ENCODE peak calls at places on chromosomes 13 and 19, in four cellular contexts. Q is psoas muscle, P is tibial nerve, I is transverse colon. A is an unnamed sample. For H3K4me1 and H3K9me3, the result is how much of the 10 kb centered on the place peaks cover.

GRCh38 chr13:91879360-91879759 is 480.9 kb downstream of the GPC5 start:
- DNase-seq in Q (no peak), P (no peak), I (no peak), A (no peak)

GRCh38 chr19:30443531-30444252 is 71.5 kb downstream of the ZNF536 start:
- DNase-seq in Q (no peak), P (no peak), I (no peak), A (no peak)

GRCh38 chr13:99314640-99315176 is 7.5 kb upstream of the GPR183 start:
- DNase-seq in Q (no peak), P (no peak), I (no peak), A (no peak)

GRCh38 chr19:47762615-47763308 is 15.7 kb upstream of the SELENOW start:
- DNase-seq in Q (peak), P (no peak), I (no peak), A (no peak)

GRCh38 chr13:72970956-72971355 is 87.8 kb upstream of the KLF5 start:
- DNase-seq in Q (no peak), P (no peak), I (no peak), A (no peak)

GRCh38 chr19:8306235-8307054 is 1.7 kb downstream of the CD320 start:
- DNase-seq in Q (peak), P (peak), I (peak), A (peak)

GRCh38 chr19:38060346-38060745 is 153.3 kb downstream of the SIPA1L3 start:
- DNase-seq in Q (no peak), P (no peak), I (no peak), A (no peak)

GRCh38 chr19:55831846-55832245 is at the start of gene NLRP11:
- DNase-seq in Q (no peak), P (no peak), I (no peak), A (no peak)

GRCh38 chr13:66714795-66715194 is 515.3 kb downstream of the PCDH9 start:
- DNase-seq in Q (no peak), P (no peak), I (no peak), A (no peak)

GRCh38 chr19:8149261-8150094 is at the start of gene FBN3:
- DNase-seq in Q (no peak), P (no peak), I (no peak), A (no peak)

DNA sequence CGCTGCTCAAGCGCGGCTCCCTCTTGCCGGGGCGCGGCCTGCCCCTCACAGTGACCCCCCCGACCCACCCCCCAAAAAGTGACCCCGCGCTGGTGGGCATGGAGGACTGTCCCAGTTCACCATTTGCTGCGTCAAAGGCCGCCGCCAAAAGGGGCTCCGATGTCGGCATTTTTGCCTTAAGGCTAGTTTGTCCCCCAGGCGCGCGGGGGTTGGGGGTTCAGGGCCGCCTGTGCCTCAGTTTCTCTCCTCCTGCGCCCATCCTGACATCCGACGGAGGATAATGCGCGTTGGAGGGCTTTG is 17.1 kb downstream of the NFIX start:
- DNase-seq in Q (no peak), P (no peak), I (no peak), A (no peak)
- H3K4me1 ChIP-seq in Q (half or more), P (half or more), I (half or more), A (under half)

GRCh38 chr13:26718146-26718545 is 42.4 kb downstream of the GPR12 start:
- DNase-seq in Q (no peak), P (no peak), I (no peak), A (no peak)

GRCh38 chr13:26721251-26721939 is 39.2 kb downstream of the GPR12 start:
- DNase-seq in Q (peak), P (no peak), I (peak), A (no peak)

GRCh38 chr13:26718872-26719271 is 41.7 kb downstream of the GPR12 start:
- DNase-seq in Q (no peak), P (no peak), I (no peak), A (no peak)

GRCh38 chr13:26716984-26717383 is 43.6 kb downstream of the GPR12 start:
- DNase-seq in Q (no peak), P (no peak), I (no peak), A (no peak)

DNA sequence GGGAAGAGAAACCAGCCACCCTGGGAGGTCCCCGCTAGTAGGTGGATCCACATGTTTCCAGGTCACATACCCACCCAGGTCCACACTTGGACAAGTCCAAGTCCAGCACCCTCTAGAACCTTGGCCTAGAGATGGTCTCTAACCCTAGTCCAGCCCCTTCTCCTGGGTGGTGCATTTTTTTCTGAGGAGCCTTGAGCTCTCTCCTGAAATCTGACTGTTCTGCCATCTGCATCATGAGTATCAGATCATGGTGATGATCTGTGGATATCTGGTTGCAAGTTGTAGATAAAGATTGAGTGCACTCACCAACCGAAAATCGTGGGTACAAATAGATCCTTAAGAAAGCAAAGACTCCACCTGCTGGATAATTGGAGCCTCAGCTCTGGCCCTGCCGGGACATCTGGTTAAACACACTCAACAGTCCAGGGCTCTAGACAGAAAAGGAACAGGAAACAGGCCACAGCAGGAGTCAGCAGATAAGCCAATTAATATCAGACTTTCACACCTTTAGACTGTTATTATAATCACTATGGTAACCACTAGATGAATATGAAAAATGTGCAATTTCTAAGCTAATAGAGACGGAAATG is 41.1 kb downstream of the GPR12 start:
- DNase-seq in Q (no peak), P (no peak), I (no peak), A (no peak)
- TF ChIP-seq CTCF in Q (no peak), P (no peak), I (no peak), A (no peak)

GRCh38 chr13:50760751-50761150 is 82.7 kb downstream of the DLEU7 start:
- DNase-seq in Q (no peak), P (no peak), I (no peak), A (no peak)

GRCh38 chr13:50761406-50761805 is 82.1 kb downstream of the DLEU7 start:
- DNase-seq in Q (no peak), P (no peak), I (no peak), A (no peak)

DNA sequence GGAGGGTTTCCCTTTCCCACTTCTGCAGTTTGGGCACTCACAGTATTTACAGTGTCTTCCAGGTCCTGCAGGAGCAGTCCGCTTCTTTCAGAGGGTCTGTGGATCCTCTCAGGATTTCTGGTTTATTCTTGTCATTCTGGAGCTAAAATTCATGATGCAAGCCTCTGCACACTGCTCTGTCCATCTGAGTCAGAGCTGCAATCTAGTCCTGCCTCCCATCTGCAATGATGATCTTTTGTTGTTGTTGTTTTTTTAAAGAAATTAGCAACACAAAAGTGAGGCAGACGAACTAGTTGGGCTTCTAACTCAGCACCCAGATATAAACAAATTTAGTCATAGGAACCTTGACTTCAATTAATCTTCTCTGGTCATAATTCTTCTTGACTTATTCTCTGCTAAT is 86.5 kb downstream of the DLEU7 start:
- DNase-seq in Q (no peak), P (no peak), I (no peak), A (no peak)
- H3K9me3 ChIP-seq in Q (under half), P (under half), I (under half), A (under half)

GRCh38 chr13:109783447-109783814 is 3.0 kb downstream of the IRS2 start:
- DNase-seq in Q (peak), P (no peak), I (no peak), A (no peak)
- H3K4me1 ChIP-seq in Q (under half), P (under half), I (half or more), A (under half)

DNA sequence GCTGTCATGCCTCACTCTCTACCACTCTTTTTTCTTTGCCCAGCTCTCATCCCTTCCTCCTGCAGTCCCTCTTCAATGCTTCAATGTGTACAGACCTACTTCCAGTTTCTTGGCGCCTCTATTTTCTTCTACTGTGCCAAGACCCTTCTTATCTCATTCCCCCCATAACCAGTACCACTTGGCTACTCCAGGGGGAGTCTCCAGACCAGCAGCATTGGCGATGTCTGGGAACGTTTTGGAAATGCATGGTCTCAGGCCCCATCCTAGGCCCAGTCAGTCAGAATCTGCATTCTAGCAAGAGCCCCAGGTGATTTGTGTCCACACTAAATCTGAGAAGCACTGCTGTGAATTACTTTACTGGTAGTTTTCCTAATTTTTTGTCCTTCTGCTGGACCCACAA is 198.2 kb downstream of the SLC7A1 start:
- DNase-seq in Q (no peak), P (no peak), I (no peak), A (no peak)
- TF ChIP-seq CTCF in Q (no peak), P (no peak), I (no peak), A (no peak)

GRCh38 chr19:58010507-58010906 is 7.9 kb upstream of the ZNF606 start:
- DNase-seq in Q (no peak), P (no peak), I (no peak), A (no peak)
- H3K9me3 ChIP-seq in Q (half or more), P (half or more), I (half or more), A (under half)

GRCh38 chr19:1168877-1169791 is 4.9 kb downstream of the SBNO2 start:
- DNase-seq in Q (peak), P (no peak), I (no peak), A (peak)

GRCh38 chr19:1168562-1168873 is 5.5 kb downstream of the SBNO2 start:
- DNase-seq in Q (peak), P (no peak), I (no peak), A (no peak)

GRCh38 chr19:1169921-1170885 is 3.9 kb downstream of the SBNO2 start:
- DNase-seq in Q (peak), P (no peak), I (peak), A (peak)

GRCh38 chr19:1166872-1167573 is 7.0 kb downstream of the SBNO2 start:
- DNase-seq in Q (peak), P (no peak), I (no peak), A (no peak)

DNA sequence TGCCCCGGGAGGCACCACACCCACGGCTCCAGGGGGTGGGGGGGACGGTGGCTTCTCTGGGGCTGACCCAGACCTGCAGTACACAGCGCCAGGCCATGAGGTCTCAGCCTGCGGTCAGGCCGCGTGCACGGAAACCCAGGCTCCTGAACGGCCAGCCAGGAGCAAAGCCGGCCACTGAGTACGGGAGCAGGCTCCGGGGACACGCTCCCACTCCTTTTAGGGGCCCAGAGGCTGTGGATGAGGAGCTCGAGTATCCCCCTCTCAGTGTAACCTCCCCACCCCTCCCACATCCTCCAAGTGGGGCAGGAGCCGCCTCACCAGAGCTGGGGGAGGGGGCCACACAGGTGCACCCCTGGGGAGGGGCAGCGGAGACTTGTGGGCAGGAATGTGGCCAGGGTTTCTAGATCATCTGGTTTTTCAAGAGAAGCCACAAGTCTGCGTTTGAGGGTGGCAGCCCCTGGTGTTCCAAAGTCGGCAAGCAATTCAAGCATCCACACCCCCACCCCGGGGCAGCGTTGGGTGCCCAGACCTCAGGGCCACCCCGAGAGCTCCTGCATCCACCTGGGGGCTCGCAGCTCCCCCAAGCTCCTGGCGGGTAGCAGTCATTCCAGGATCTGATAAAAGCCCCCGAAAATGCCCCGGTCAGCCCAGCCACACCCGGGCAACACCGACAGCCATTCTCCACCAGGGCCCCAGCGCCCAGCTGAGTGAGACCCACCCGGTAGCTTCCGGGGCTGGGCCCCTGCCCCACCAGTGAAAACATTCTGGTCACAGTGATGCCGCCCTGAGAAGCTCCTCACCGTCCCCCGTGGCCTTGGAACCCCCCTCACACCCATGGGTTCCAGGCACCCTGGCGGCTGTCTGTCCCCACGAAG is 6.1 kb downstream of the SBNO2 start:
- DNase-seq in Q (peak), P (no peak), I (no peak), A (no peak)
- H3K4me1 ChIP-seq in Q (under half), P (under half), I (under half), A (under half)